ENCODE peak calls at places on chromosomes 3 and 15, in ten cellular contexts. One of them, this sample, is unnamed.

GRCh38 chr3:6860911-6861330 is at the start of gene GRM7:
- DNase-seq in pancreas: peak
- DNase-seq in brain microvascular endothelial cell: no peak
- DNase-seq in lower lobe of right lung: no peak
- DNase-seq in AG04450: no peak
- DNase-seq in A549: no peak
- DNase-seq in Peyer's patch: no peak
- DNase-seq in epithelial cell of prostate: no peak
- DNase-seq in H9: peak
- DNase-seq in CD8-positive, alpha-beta T cell: no peak
- DNase-seq in this sample: peak

GRCh38 chr3:21169858-21170257 is 581.2 kb downstream of the ZNF385D start:
- DNase-seq in Peyer's patch: no peak
- DNase-seq in brain microvascular endothelial cell: no peak
- DNase-seq in epithelial cell of prostate: no peak
- DNase-seq in pancreas: no peak
- DNase-seq in CD8-positive, alpha-beta T cell: no peak
- DNase-seq in lower lobe of right lung: no peak
- DNase-seq in A549: no peak
- DNase-seq in AG04450: no peak
- DNase-seq in H9: no peak
- DNase-seq in this sample: no peak

GRCh38 chr3:126307083-126307482 is 50.1 kb downstream of the KLF15 start:
- DNase-seq in lower lobe of right lung: no peak
- DNase-seq in pancreas: no peak
- DNase-seq in A549: no peak
- DNase-seq in AG04450: no peak
- DNase-seq in H9: peak
- DNase-seq in Peyer's patch: no peak
- DNase-seq in CD8-positive, alpha-beta T cell: no peak
- DNase-seq in epithelial cell of prostate: no peak
- DNase-seq in brain microvascular endothelial cell: no peak
- DNase-seq in this sample: no peak

GRCh38 chr15:95663156-95663831 is 667.2 kb upstream of the NR2F2 start:
- DNase-seq in epithelial cell of prostate: peak
- DNase-seq in brain microvascular endothelial cell: peak
- DNase-seq in AG04450: peak
- DNase-seq in lower lobe of right lung: no peak
- DNase-seq in H9: no peak
- DNase-seq in A549: no peak
- DNase-seq in CD8-positive, alpha-beta T cell: no peak
- DNase-seq in Peyer's patch: no peak
- DNase-seq in pancreas: no peak
- DNase-seq in this sample: no peak

GRCh38 chr3:14532691-14533456 is 7.3 kb downstream of the GRIP2 start:
- DNase-seq in pancreas: peak
- DNase-seq in CD8-positive, alpha-beta T cell: no peak
- DNase-seq in lower lobe of right lung: no peak
- DNase-seq in A549: no peak
- DNase-seq in H9: peak
- DNase-seq in Peyer's patch: peak
- DNase-seq in AG04450: no peak
- DNase-seq in epithelial cell of prostate: peak
- DNase-seq in brain microvascular endothelial cell: no peak
- DNase-seq in this sample: no peak

GRCh38 chr15:101090460-101090853 is 161.4 kb downstream of the CHSY1 start:
- DNase-seq in CD8-positive, alpha-beta T cell: no peak
- DNase-seq in A549: no peak
- DNase-seq in epithelial cell of prostate: no peak
- DNase-seq in lower lobe of right lung: no peak
- DNase-seq in Peyer's patch: no peak
- DNase-seq in AG04450: no peak
- DNase-seq in pancreas: no peak
- DNase-seq in brain microvascular endothelial cell: no peak
- DNase-seq in H9: no peak
- DNase-seq in this sample: no peak

GRCh38 chr3:98761656-98762229 is 1.4 kb upstream of the ST3GAL6 start:
- DNase-seq in Peyer's patch: no peak
- DNase-seq in brain microvascular endothelial cell: no peak
- DNase-seq in AG04450: no peak
- DNase-seq in lower lobe of right lung: no peak
- DNase-seq in H9: no peak
- DNase-seq in pancreas: no peak
- DNase-seq in CD8-positive, alpha-beta T cell: no peak
- DNase-seq in epithelial cell of prostate: no peak
- DNase-seq in A549: no peak
- DNase-seq in this sample: no peak

GRCh38 chr3:124322966-124323365 is 331.0 kb upstream of the ROPN1 start:
- DNase-seq in epithelial cell of prostate: no peak
- DNase-seq in pancreas: no peak
- DNase-seq in Peyer's patch: no peak
- DNase-seq in brain microvascular endothelial cell: no peak
- DNase-seq in H9: no peak
- DNase-seq in AG04450: no peak
- DNase-seq in A549: no peak
- DNase-seq in CD8-positive, alpha-beta T cell: no peak
- DNase-seq in lower lobe of right lung: no peak
- DNase-seq in this sample: no peak

GRCh38 chr3:141746962-141747361 is 8.9 kb downstream of the RNF7 start:
- DNase-seq in CD8-positive, alpha-beta T cell: no peak
- DNase-seq in AG04450: no peak
- DNase-seq in Peyer's patch: no peak
- DNase-seq in lower lobe of right lung: no peak
- DNase-seq in epithelial cell of prostate: no peak
- DNase-seq in A549: no peak
- DNase-seq in brain microvascular endothelial cell: no peak
- DNase-seq in pancreas: no peak
- DNase-seq in H9: no peak
- DNase-seq in this sample: no peak

GRCh38 chr3:44914936-44915335 is 40.5 kb downstream of the TGM4 start:
- DNase-seq in epithelial cell of prostate: no peak
- DNase-seq in pancreas: no peak
- DNase-seq in A549: no peak
- DNase-seq in AG04450: no peak
- DNase-seq in H9: no peak
- DNase-seq in brain microvascular endothelial cell: no peak
- DNase-seq in Peyer's patch: peak
- DNase-seq in CD8-positive, alpha-beta T cell: no peak
- DNase-seq in lower lobe of right lung: no peak
- DNase-seq in this sample: no peak

GRCh38 chr15:92693922-92694331 is 38.4 kb upstream of the FAM174B start:
- DNase-seq in pancreas: no peak
- DNase-seq in AG04450: no peak
- DNase-seq in Peyer's patch: no peak
- DNase-seq in A549: peak
- DNase-seq in CD8-positive, alpha-beta T cell: no peak
- DNase-seq in lower lobe of right lung: no peak
- DNase-seq in brain microvascular endothelial cell: peak
- DNase-seq in H9: peak
- DNase-seq in epithelial cell of prostate: no peak
- DNase-seq in this sample: no peak

GRCh38 chr15:71889385-71889784 is 79.0 kb downstream of the NR2E3 start:
- DNase-seq in A549: no peak
- DNase-seq in epithelial cell of prostate: no peak
- DNase-seq in pancreas: no peak
- DNase-seq in H9: no peak
- DNase-seq in AG04450: no peak
- DNase-seq in CD8-positive, alpha-beta T cell: no peak
- DNase-seq in Peyer's patch: no peak
- DNase-seq in brain microvascular endothelial cell: no peak
- DNase-seq in lower lobe of right lung: no peak
- DNase-seq in this sample: no peak

DNA sequence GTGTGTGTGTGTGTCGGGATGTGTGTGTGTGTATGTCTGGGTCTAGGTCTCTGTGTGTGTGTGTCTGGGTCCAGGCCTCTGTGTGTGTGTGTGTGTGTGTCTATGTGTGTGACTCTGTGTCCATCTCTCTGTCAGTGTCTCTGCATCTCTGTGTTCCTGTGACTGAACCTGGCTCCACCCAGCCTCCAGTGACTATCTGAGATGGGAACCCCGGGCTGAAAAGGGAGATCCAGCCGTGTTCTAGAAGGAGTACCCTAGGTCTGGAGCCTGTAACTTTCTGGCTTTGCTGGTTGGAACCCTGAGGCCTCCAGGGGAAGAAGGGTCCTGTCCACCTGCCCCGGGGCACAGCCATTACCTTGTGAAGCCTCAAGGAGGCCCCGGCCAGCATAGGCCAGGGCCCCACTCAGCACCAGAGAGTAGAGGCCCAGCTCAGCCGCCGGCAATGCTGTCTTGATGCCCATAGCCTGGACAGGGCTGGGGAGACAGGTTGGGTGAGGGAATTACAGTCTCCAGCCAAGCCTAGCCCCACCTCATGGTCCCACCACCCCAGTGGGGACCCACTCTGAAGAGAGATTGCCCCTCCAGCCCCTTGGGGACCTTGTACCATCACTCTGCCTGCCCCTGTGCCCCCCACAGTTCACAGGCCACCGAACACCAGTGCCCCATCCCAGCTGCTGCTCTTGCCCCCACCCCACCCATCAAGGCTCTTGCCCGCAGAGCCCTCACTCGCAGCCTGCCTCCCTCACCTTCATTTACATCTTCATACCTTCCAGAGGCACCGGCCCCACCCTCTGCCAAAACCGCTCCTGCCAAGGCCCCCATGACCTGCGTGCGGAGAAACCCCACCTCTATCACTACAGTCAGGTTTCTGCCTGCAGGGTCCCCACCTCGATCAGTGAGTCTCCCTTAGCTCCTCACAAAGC is 2.0 kb downstream of the HHATL start:
- DNase-seq in A549: no peak
- DNase-seq in AG04450: no peak
- DNase-seq in pancreas: peak
- DNase-seq in epithelial cell of prostate: no peak
- DNase-seq in brain microvascular endothelial cell: no peak
- DNase-seq in lower lobe of right lung: peak
- DNase-seq in CD8-positive, alpha-beta T cell: no peak
- DNase-seq in H9: peak
- DNase-seq in Peyer's patch: peak
- DNase-seq in this sample: no peak
- H3K27ac ChIP-seq in A549: no peak
- H3K27ac ChIP-seq in AG04450: no peak
- H3K27ac ChIP-seq in pancreas: no peak
- H3K27ac ChIP-seq in epithelial cell of prostate: no peak
- H3K27ac ChIP-seq in brain microvascular endothelial cell: no peak
- H3K27ac ChIP-seq in lower lobe of right lung: no peak
- H3K27ac ChIP-seq in CD8-positive, alpha-beta T cell: no peak
- H3K27ac ChIP-seq in H9: no peak
- H3K27ac ChIP-seq in Peyer's patch: no peak
- H3K27ac ChIP-seq in this sample: peak

GRCh38 chr3:24354230-24354629 is 140.4 kb downstream of the THRB start:
- DNase-seq in AG04450: no peak
- DNase-seq in lower lobe of right lung: no peak
- DNase-seq in H9: no peak
- DNase-seq in CD8-positive, alpha-beta T cell: no peak
- DNase-seq in epithelial cell of prostate: no peak
- DNase-seq in brain microvascular endothelial cell: no peak
- DNase-seq in pancreas: no peak
- DNase-seq in Peyer's patch: no peak
- DNase-seq in A549: no peak
- DNase-seq in this sample: no peak

GRCh38 chr3:24355806-24356205 is 138.8 kb downstream of the THRB start:
- DNase-seq in epithelial cell of prostate: no peak
- DNase-seq in pancreas: no peak
- DNase-seq in brain microvascular endothelial cell: no peak
- DNase-seq in Peyer's patch: no peak
- DNase-seq in A549: no peak
- DNase-seq in lower lobe of right lung: no peak
- DNase-seq in H9: no peak
- DNase-seq in AG04450: no peak
- DNase-seq in CD8-positive, alpha-beta T cell: no peak
- DNase-seq in this sample: no peak

GRCh38 chr3:24349367-24350019 is 145.2 kb downstream of the THRB start:
- DNase-seq in pancreas: no peak
- DNase-seq in CD8-positive, alpha-beta T cell: no peak
- DNase-seq in Peyer's patch: no peak
- DNase-seq in epithelial cell of prostate: no peak
- DNase-seq in A549: no peak
- DNase-seq in H9: no peak
- DNase-seq in brain microvascular endothelial cell: no peak
- DNase-seq in AG04450: no peak
- DNase-seq in lower lobe of right lung: no peak
- DNase-seq in this sample: no peak

GRCh38 chr3:24351779-24352469 is 142.7 kb downstream of the THRB start:
- DNase-seq in pancreas: peak
- DNase-seq in brain microvascular endothelial cell: peak
- DNase-seq in AG04450: no peak
- DNase-seq in A549: no peak
- DNase-seq in H9: no peak
- DNase-seq in epithelial cell of prostate: no peak
- DNase-seq in lower lobe of right lung: no peak
- DNase-seq in CD8-positive, alpha-beta T cell: no peak
- DNase-seq in Peyer's patch: no peak
- DNase-seq in this sample: no peak

GRCh38 chr3:24352893-24353553 is 141.6 kb downstream of the THRB start:
- DNase-seq in A549: no peak
- DNase-seq in epithelial cell of prostate: no peak
- DNase-seq in H9: no peak
- DNase-seq in CD8-positive, alpha-beta T cell: no peak
- DNase-seq in pancreas: no peak
- DNase-seq in Peyer's patch: no peak
- DNase-seq in lower lobe of right lung: no peak
- DNase-seq in AG04450: no peak
- DNase-seq in brain microvascular endothelial cell: no peak
- DNase-seq in this sample: no peak
- H3K27ac ChIP-seq in A549: no peak
- H3K27ac ChIP-seq in epithelial cell of prostate: no peak
- H3K27ac ChIP-seq in H9: no peak
- H3K27ac ChIP-seq in CD8-positive, alpha-beta T cell: no peak
- H3K27ac ChIP-seq in pancreas: no peak
- H3K27ac ChIP-seq in Peyer's patch: no peak
- H3K27ac ChIP-seq in lower lobe of right lung: no peak
- H3K27ac ChIP-seq in AG04450: no peak
- H3K27ac ChIP-seq in brain microvascular endothelial cell: no peak
- H3K27ac ChIP-seq in this sample: no peak

DNA sequence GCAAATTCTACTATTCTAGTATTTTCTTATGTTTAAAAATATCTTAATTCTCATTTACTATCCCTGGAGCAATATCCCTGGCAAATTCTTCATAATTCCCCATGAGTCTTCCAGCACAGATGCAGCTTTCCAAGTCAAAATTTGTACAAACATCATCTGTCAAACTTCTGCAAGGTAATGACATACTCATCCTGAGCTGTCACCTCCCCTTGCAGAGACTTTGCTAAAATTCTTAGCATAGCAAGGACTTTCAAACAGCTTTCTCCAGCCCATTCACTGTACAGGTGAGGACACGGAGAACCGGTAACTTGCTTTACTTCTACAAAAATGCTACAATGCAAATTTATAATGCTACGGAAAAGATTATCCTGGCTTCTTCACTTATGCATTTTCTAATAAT is 28.7 kb upstream of the VGLL4 start:
- DNase-seq in A549: no peak
- DNase-seq in brain microvascular endothelial cell: no peak
- DNase-seq in epithelial cell of prostate: no peak
- DNase-seq in pancreas: no peak
- DNase-seq in lower lobe of right lung: no peak
- DNase-seq in Peyer's patch: no peak
- DNase-seq in CD8-positive, alpha-beta T cell: no peak
- DNase-seq in AG04450: no peak
- DNase-seq in H9: no peak
- DNase-seq in this sample: no peak
- H3K27ac ChIP-seq in A549: no peak
- H3K27ac ChIP-seq in brain microvascular endothelial cell: no peak
- H3K27ac ChIP-seq in epithelial cell of prostate: no peak
- H3K27ac ChIP-seq in pancreas: no peak
- H3K27ac ChIP-seq in lower lobe of right lung: no peak
- H3K27ac ChIP-seq in Peyer's patch: no peak
- H3K27ac ChIP-seq in CD8-positive, alpha-beta T cell: no peak
- H3K27ac ChIP-seq in AG04450: no peak
- H3K27ac ChIP-seq in H9: no peak
- H3K27ac ChIP-seq in this sample: no peak

GRCh38 chr3:99885085-99885484 is 67.4 kb downstream of the CMSS1 start:
- DNase-seq in pancreas: no peak
- DNase-seq in Peyer's patch: no peak
- DNase-seq in H9: no peak
- DNase-seq in A549: no peak
- DNase-seq in CD8-positive, alpha-beta T cell: no peak
- DNase-seq in epithelial cell of prostate: no peak
- DNase-seq in lower lobe of right lung: no peak
- DNase-seq in brain microvascular endothelial cell: no peak
- DNase-seq in AG04450: no peak
- DNase-seq in this sample: no peak
- H3K27ac ChIP-seq in pancreas: no peak
- H3K27ac ChIP-seq in Peyer's patch: no peak
- H3K27ac ChIP-seq in H9: no peak
- H3K27ac ChIP-seq in A549: no peak
- H3K27ac ChIP-seq in CD8-positive, alpha-beta T cell: no peak
- H3K27ac ChIP-seq in epithelial cell of prostate: peak
- H3K27ac ChIP-seq in lower lobe of right lung: no peak
- H3K27ac ChIP-seq in brain microvascular endothelial cell: no peak
- H3K27ac ChIP-seq in AG04450: no peak
- H3K27ac ChIP-seq in this sample: no peak